ENCODE peak calls at places on chromosomes 16 and 17, in ten cellular contexts. L is lower leg skin, E is A549, D is GM12892, O is uterus, G is IMR-90, M is right lobe of liver, X is stomach, C is body of pancreas, Q is sigmoid colon. T is an unnamed sample.
A peak's percentile ranks its signal among the peaks of the same experiment; 100 is the strongest.

GRCh38 chr16:53147500-53148065 is 92.8 kb downstream of the CHD9 start:
- DNase-seq in Q (no peak), O (no peak), D (no peak), G (no peak), M (no peak), X (no peak), C (no peak), E (no peak), L (no peak), T (no peak)

GRCh38 chr17:67058036-67058435 is 13.7 kb downstream of the CACNG1 start:
- DNase-seq in C (no peak), E (no peak), D (no peak), Q (no peak), O (no peak), X (no peak), L (no peak), M (no peak), G (no peak), T (no peak)

GRCh38 chr17:50953831-50954601 is 87.9 kb upstream of the TOB1 start:
- DNase-seq in L (peak; percentile 80), D (no peak), Q (peak; percentile 80), M (peak; percentile 52), X (no peak), G (peak; percentile 82), C (peak; percentile 50), E (no peak), O (peak; percentile 61), T (peak; percentile 43)

GRCh38 chr17:75844530-75845057 is 390 bp upstream of the UNC13D start:
- DNase-seq in O (no peak), L (no peak), D (no peak), G (no peak), E (peak; percentile 75), C (peak; percentile 89), X (peak; percentile 88), M (no peak), Q (peak; percentile 71), T (peak; percentile 85)

GRCh38 chr16:4358831-4359561 is 7.9 kb upstream of the PAM16 start:
- DNase-seq in X (peak; percentile 76), L (no peak), D (peak; percentile 81), C (peak; percentile 51), G (no peak), O (peak; percentile 75), E (peak; percentile 69), Q (peak; percentile 84), M (peak; percentile 78), T (peak; percentile 59)

GRCh38 chr16:6218855-6219254 is 1113.8 kb upstream of the RBFOX1 start:
- DNase-seq in Q (no peak), L (no peak), M (no peak), E (no peak), X (no peak), O (no peak), C (no peak), G (no peak), D (no peak), T (peak; percentile 22)

GRCh38 chr17:7204828-7205461 is 14.7 kb downstream of the DLG4 start:
- DNase-seq in C (peak; percentile 87), X (peak; percentile 80), L (peak; percentile 70), D (peak; percentile 97), E (peak; percentile 98), O (peak; percentile 92), M (peak; percentile 68), Q (peak; percentile 94), G (peak; percentile 85), T (peak; percentile 87)

GRCh38 chr16:53817812-53818211 is 113.9 kb downstream of the FTO start:
- DNase-seq in X (no peak), M (no peak), D (no peak), G (peak; percentile 44), L (no peak), E (no peak), Q (no peak), C (no peak), O (no peak), T (no peak)

GRCh38 chr17:28188841-28189263 is 130.1 kb upstream of the TMEM97 start:
- DNase-seq in E (no peak), G (peak; percentile 78), Q (no peak), O (no peak), X (no peak), L (no peak), C (no peak), D (no peak), M (no peak), T (no peak)

GRCh38 chr17:11610999-11611566 is 12.8 kb downstream of the DNAH9 start:
- DNase-seq in M (no peak), C (no peak), O (no peak), Q (no peak), E (no peak), L (no peak), G (no peak), D (no peak), X (no peak), T (no peak)

GRCh38 chr17:59277031-59277430 is 54.4 kb upstream of the YPEL2 start:
- DNase-seq in O (no peak), D (peak; percentile 8), E (no peak), X (no peak), C (no peak), M (no peak), L (no peak), Q (no peak), G (no peak), T (no peak)

GRCh38 chr16:83704656-83705055 is 103.1 kb upstream of the HSBP1 start:
- DNase-seq in O (no peak), Q (no peak), L (no peak), G (no peak), C (no peak), M (no peak), E (no peak), X (no peak), D (no peak), T (no peak)

GRCh38 chr16:46982335-46982734 is 8.9 kb upstream of the DNAJA2 start:
- DNase-seq in D (no peak), M (no peak), Q (no peak), E (no peak), O (no peak), C (no peak), L (no peak), G (no peak), X (no peak), T (no peak)

GRCh38 chr16:72024862-72025382 is 16.4 kb downstream of the DHODH start:
- DNase-seq in X (no peak), E (no peak), G (peak; percentile 4), C (no peak), Q (no peak), D (no peak), L (no peak), M (no peak), O (no peak), T (no peak)

GRCh38 chr16:72023962-72024361 is 15.4 kb downstream of the DHODH start:
- DNase-seq in D (no peak), X (no peak), G (no peak), O (no peak), E (no peak), C (no peak), Q (no peak), M (peak; percentile 83), L (no peak), T (no peak)

GRCh38 chr16:72029567-72030271 is 21.2 kb downstream of the DHODH start:
- DNase-seq in Q (no peak), L (no peak), E (no peak), M (peak; percentile 27), G (no peak), D (no peak), O (no peak), X (no peak), C (no peak), T (no peak)

GRCh38 chr16:72025404-72026114 is 17.0 kb downstream of the DHODH start:
- DNase-seq in E (no peak), C (no peak), G (no peak), Q (no peak), M (peak; percentile 71), X (no peak), L (no peak), D (no peak), O (no peak), T (no peak)

DNA sequence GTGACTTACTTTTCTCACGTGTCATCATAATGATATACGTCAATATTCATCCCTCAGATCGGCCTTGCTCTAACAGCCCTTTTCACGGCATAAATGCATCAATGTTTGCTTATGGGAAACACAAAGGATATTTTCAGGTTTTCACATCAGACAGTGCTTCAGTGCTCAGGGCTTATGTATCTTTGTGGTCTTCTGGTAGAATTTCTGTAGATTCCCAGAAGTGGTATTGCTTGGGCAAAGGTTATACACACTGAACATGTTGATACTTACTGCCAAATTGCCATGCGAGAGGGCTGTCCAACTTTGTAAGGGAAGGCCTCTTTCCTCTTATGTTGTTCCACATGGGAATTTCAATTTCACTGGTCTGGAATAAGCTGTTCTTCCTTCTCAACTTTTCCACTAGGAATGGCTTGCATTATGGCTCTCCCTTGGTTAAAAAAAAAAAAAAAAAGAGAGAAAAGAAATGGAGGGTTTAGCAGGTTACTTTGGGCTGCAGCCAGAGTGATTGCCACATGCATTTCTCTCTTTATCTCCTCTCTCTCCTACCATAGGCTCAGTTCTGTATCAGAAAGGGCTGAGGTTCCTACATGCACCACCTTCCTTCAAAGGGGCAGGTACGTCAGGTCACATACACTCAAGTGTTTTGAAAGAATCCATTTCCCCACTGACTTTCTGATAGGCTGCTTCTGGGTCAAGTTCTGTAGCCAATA is 19.3 kb downstream of the DHODH start:
- DNase-seq in O (no peak), C (no peak), Q (no peak), G (no peak), L (no peak), D (no peak), M (peak; percentile 66), E (no peak), X (no peak), T (no peak)
- TF ChIP-seq POLR2A in O (no peak), C (no peak), Q (no peak), G (no peak), L (no peak), D (no peak), M (peak; percentile 12), E (no peak), X (no peak), T (no peak)

GRCh38 chr17:46896991-46897390 is 26.0 kb upstream of the GOSR2 start:
- DNase-seq in X (no peak), L (no peak), M (no peak), C (no peak), G (no peak), Q (no peak), D (no peak), O (no peak), E (no peak), T (no peak)
- TF ChIP-seq POLR2A in X (no peak), L (no peak), M (no peak), C (no peak), G (no peak), Q (no peak), D (no peak), O (no peak), E (no peak), T (no peak)

GRCh38 chr17:81083125-81083765 is 48.3 kb downstream of the BAIAP2 start:
- DNase-seq in D (no peak), M (peak; percentile 97), Q (no peak), O (no peak), G (no peak), E (no peak), L (no peak), C (peak; percentile 83), X (peak; percentile 93), T (no peak)
- TF ChIP-seq POLR2A in D (no peak), M (no peak), Q (no peak), O (no peak), G (no peak), E (no peak), L (no peak), C (no peak), X (no peak), T (no peak)

DNA sequence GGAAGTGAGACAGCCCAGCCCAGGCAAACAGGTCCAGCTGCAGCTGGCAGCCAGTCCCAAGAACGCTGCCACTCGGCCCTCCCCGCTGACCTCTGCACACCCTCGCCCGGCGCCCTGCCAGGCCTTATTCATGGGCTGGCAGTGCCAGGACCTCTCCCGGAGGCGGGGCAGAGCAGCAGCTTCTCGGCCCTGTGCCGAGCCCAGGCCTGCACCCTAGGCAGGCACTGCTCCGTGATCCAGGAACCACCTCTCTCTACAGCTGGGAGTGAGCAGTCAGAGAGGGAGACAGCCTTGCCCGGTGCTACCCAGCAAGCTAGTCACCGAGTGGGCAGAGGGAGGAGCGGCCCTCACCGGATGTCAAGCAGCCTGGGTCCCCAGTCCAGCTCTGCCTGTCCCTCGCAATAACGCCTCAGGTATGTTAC is 79.9 kb upstream of the CBX4 start:
- DNase-seq in X (peak; percentile 99), G (no peak), M (peak; percentile 98), C (peak; percentile 98), D (no peak), L (peak; percentile 63), Q (peak; percentile 93), E (peak; percentile 81), O (peak; percentile 62), T (peak; percentile 94)
- TF ChIP-seq POLR2A in X (peak; percentile 65), G (no peak), M (no peak), C (peak; percentile 52), D (no peak), L (no peak), Q (no peak), E (no peak), O (no peak), T (peak; percentile 52)

T was measured in transverse colon.